ENCODE peak calls at places on chromosomes 3 and 15, in five cellular contexts. J is cardiac muscle cell, E is upper lobe of right lung, L is B cell, W is lung. Z is an unnamed sample.

GRCh38 chr3:149579838-149580542 is 77.8 kb downstream of the WWTR1 start:
- DNase-seq in L (no peak), E (no peak), J (no peak), W (no peak), Z (no peak)

GRCh38 chr3:60839242-60839641 is 412.0 kb downstream of the FHIT start:
- DNase-seq in L (no peak), E (no peak), J (peak; percentile 24), W (no peak), Z (no peak)

GRCh38 chr3:10770981-10771380 is 45.0 kb upstream of the SLC6A11 start:
- DNase-seq in E (no peak), W (no peak), J (no peak), L (no peak), Z (peak; percentile 9)

GRCh38 chr3:24387000-24387399 is 107.7 kb downstream of the THRB start:
- DNase-seq in L (no peak), E (no peak), W (no peak), J (no peak), Z (no peak)

GRCh38 chr3:8458235-8458634 is 43.4 kb upstream of the LMCD1 start:
- DNase-seq in W (no peak), E (no peak), J (no peak), L (no peak), Z (no peak)

GRCh38 chr15:66901336-66902100 is 163.9 kb upstream of the SMAD3 start:
- DNase-seq in W (no peak), J (no peak), E (no peak), L (no peak), Z (no peak)

GRCh38 chr3:171353423-171353822 is 106.8 kb downstream of the TNIK start:
- DNase-seq in W (no peak), L (no peak), E (no peak), J (no peak), Z (no peak)

GRCh38 chr15:92305342-92305741 is 88.3 kb upstream of the ST8SIA2 start:
- DNase-seq in L (no peak), E (no peak), J (no peak), W (no peak), Z (no peak)

GRCh38 chr3:141737828-141738635 is at the start of gene RNF7:
- DNase-seq in W (peak; percentile 94), J (peak; percentile 97), L (peak; percentile 96), E (peak; percentile 98), Z (peak; percentile 95)

GRCh38 chr3:40103829-40104228 is 205.7 kb upstream of the EIF1B start:
- DNase-seq in E (no peak), J (no peak), L (no peak), W (no peak), Z (no peak)

GRCh38 chr3:126258670-126259069 is 78.3 kb upstream of the ALDH1L1 start:
- DNase-seq in E (no peak), J (no peak), L (no peak), W (no peak), Z (no peak)

GRCh38 chr3:47980795-47981194 is 35.4 kb downstream of the MAP4 start:
- DNase-seq in W (no peak), L (no peak), J (no peak), E (no peak), Z (no peak)

GRCh38 chr15:60735559-60736047 is 256.7 kb upstream of the ICE2 start:
- DNase-seq in E (no peak), L (no peak), W (no peak), J (no peak), Z (no peak)

GRCh38 chr3:159856496-159857098 is 132.0 kb upstream of the IL12A start:
- DNase-seq in E (no peak), W (no peak), J (no peak), L (no peak), Z (no peak)

GRCh38 chr3:49841126-49841525 is 15.2 kb downstream of the TRAIP start:
- DNase-seq in L (no peak), E (no peak), W (no peak), J (peak; percentile 49), Z (no peak)
- TF ChIP-seq CTCF in L (no peak), E (no peak), W (no peak), J (peak; percentile 48), Z (no peak)

DNA sequence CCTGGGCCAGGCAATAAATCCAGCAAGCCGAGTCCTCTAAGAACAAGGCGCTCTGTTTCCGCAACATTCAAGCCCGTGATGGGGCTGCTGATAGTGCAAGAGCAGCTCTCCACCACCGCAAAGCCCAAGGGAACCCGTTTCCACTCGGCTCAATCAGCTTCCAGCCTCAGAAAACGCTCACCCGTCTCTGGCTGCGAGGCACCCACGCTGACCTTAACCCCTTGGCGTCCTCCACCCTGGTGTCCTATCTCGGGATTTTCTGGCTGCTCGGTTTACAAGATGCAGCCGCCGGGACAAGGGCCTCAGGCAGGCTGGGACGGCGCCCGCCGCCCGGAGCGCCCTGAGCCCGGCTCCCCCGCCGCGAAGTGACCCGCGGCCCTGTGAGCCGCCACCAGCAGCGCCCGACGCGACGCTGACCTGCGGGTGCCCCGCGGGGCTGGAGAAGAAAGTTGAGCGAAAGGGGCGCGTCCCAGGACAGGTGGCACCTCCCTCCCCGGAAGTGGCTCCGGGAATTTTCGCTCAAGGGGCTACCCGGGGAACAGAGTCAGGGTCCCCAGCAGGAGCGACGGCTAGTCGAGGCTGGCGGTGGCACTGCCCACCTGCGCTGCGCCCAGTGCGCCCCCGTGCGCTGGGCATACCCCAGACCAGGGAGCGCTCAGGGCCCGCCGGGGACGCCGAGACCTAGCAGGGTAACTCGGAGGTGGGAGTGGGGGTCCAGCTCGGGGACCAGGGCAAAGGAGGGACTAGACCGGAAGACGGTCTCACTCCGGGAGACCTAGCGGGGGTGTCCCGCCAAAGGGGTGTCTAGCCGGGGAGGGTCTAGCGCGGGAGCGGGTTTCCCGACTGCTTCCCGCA is 18.1 kb downstream of the SPATA12 start:
- DNase-seq in J (peak; percentile 70), W (peak; percentile 50), L (peak; percentile 84), E (peak; percentile 77), Z (peak; percentile 72)
- TF ChIP-seq CTCF in J (no peak), W (no peak), L (no peak), E (no peak), Z (no peak)

GRCh38 chr3:181554233-181554765 is 157.4 kb upstream of the SOX2 start:
- DNase-seq in E (no peak), W (no peak), J (no peak), L (no peak), Z (no peak)

DNA sequence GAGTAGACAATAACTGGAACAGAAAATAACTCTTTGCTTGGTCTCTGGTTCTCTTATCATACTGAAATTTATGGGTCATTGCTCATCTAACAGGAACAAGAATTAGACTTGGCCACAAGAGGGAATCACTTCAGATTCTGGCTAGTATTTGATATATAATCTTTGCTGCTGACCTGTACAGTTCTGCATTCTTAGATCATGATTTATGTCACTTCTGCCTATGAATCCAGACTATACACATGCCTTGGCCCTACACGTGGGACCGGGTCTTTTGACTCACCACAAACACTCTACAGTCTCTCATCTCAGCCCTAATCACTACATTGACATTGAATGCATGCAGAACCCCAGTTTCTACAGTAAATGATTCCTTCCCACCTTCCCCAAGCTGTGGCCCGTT is 162.5 kb upstream of the SOX2 start:
- DNase-seq in J (no peak), L (no peak), E (no peak), W (no peak), Z (no peak)
- TF ChIP-seq CTCF in J (no peak), L (no peak), E (no peak), W (no peak), Z (no peak)

DNA sequence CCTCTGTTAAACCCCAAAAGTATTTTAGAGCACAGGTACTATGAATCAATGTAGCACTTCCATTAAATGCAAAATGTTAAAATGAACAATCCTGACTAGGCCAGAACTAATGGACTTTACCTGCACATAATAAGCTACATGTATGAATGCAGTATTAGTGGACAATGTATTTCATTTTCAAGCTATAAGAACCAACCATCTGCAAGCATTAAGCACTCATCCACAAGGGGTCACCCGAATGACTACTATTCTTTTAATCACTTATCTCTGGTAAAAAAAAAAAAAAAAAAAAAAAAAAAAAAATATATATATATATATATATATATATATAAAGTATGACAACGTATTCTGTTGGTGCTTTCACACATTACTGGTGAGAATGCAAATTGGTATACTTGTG is 7.2 kb downstream of the HERC1 start:
- DNase-seq in E (no peak), J (peak; percentile 20), L (no peak), W (no peak), Z (no peak)
- TF ChIP-seq CTCF in E (peak; percentile 27), J (peak; percentile 20), L (peak; percentile 56), W (no peak), Z (no peak)

GRCh38 chr15:38374477-38374876 is 79.5 kb upstream of the FAM98B start:
- DNase-seq in W (no peak), E (no peak), J (no peak), L (no peak), Z (no peak)

GRCh38 chr15:38373016-38373415 is 80.9 kb upstream of the FAM98B start:
- DNase-seq in L (no peak), W (no peak), E (no peak), J (no peak), Z (no peak)

GRCh38 chr15:38377547-38378161 is 76.3 kb upstream of the FAM98B start:
- DNase-seq in E (no peak), L (no peak), W (no peak), J (no peak), Z (no peak)

GRCh38 chr15:38374024-38374423 is 79.9 kb upstream of the FAM98B start:
- DNase-seq in W (no peak), J (no peak), L (no peak), E (no peak), Z (no peak)

DNA sequence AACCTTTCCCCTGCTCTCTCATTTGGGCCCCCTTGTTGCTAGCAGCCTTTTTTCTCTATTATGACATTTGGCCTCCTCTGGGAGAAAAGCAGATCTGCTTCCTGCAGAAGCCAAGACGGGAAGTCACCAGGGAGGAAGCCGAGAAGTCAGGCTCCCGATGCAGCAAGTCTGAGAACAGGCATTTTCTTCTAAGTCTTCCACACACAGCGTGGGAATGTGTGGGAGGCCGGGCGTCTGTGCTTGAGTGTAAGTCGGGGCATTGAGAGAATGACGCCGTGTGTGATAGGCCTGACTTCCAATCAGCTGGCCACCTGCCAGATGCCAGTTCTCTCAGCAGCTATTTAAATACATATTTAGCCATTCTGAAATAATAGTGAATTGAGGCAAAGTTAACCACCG is 75.8 kb upstream of the FAM98B start:
- DNase-seq in L (no peak), E (peak; percentile 70), J (no peak), W (peak; percentile 30), Z (peak; percentile 74)
- TF ChIP-seq CTCF in L (no peak), E (no peak), J (no peak), W (no peak), Z (no peak)

DNA sequence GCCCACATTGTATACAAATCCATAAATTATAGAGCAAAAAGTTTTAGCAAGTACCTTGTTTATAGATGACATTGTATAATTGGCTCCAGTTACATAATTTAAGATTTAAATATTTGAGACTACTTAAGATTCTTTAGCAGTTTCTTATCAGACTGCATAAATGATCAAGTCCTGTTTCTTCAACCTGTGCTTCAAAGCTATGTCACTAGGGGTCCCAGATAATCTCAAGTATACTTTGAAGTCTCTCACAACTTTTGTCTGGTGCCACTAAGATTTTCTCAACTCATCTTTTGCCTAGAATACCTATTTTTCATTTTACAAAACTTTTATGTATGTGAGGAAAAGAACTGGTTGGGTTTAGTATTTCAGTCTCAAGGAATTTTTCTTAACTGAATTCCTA is 205.5 kb downstream of the STAG1 start:
- DNase-seq in E (no peak), W (no peak), L (no peak), J (peak; percentile 8), Z (no peak)
- TF ChIP-seq CTCF in E (peak; percentile 11), W (no peak), L (no peak), J (peak; percentile 7), Z (no peak)

GRCh38 chr15:23645379-23646164 is 2.1 kb downstream of the MAGEL2 start:
- DNase-seq in W (no peak), E (no peak), L (no peak), J (peak; percentile 39), Z (no peak)
- TF ChIP-seq CTCF in W (no peak), E (no peak), L (no peak), J (no peak), Z (no peak)

GRCh38 chr3:129651316-129652202 is 45.1 kb upstream of the PLXND1 start:
- DNase-seq in J (no peak), W (no peak), E (no peak), L (no peak), Z (no peak)
- TF ChIP-seq CTCF in J (no peak), W (no peak), E (no peak), L (no peak), Z (no peak)